ENCODE peak calls at places on chromosomes 1 and 21, in eight cellular contexts. U is AG09319, A is RWPE1, F is cardiac fibroblast, O is B cell, Z is endodermal cell, N is heart left ventricle, D is AG09309. C is an unnamed sample.

GRCh38 chr21:26842976-26843911 is 2.0 kb downstream of the ADAMTS1 start:
- DNase-seq in U (peak; percentile 90), A (peak; percentile 92), D (peak; percentile 86), O (no peak), F (peak; percentile 98), N (peak; percentile 93), Z (peak; percentile 92), C (no peak)

GRCh38 chr1:93489756-93490155 is 41.8 kb downstream of the FNBP1L start:
- DNase-seq in A (no peak), Z (no peak), F (peak; percentile 28), D (no peak), O (no peak), N (no peak), U (no peak), C (no peak)

GRCh38 chr21:33126569-33126968 is 56.6 kb downstream of the OLIG1 start:
- DNase-seq in O (no peak), N (no peak), A (no peak), Z (no peak), U (no peak), D (no peak), F (no peak), C (no peak)

GRCh38 chr21:29797155-29797554 is 142.6 kb downstream of the GRIK1 start:
- DNase-seq in Z (no peak), O (no peak), N (no peak), F (no peak), U (no peak), A (no peak), D (no peak), C (no peak)

GRCh38 chr1:106568161-106568560 is 488.3 kb upstream of the PRMT6 start:
- DNase-seq in D (no peak), F (no peak), N (no peak), A (no peak), Z (no peak), O (no peak), U (no peak), C (no peak)

GRCh38 chr1:219847215-219847855 is 81.0 kb downstream of the SLC30A10 start:
- DNase-seq in N (no peak), U (no peak), A (no peak), Z (no peak), O (no peak), D (no peak), F (no peak), C (no peak)

GRCh38 chr1:200359610-200360163 is 50.1 kb downstream of the ZNF281 start:
- DNase-seq in N (no peak), O (no peak), D (peak; percentile 57), U (no peak), Z (peak; percentile 40), A (no peak), F (peak; percentile 43), C (no peak)

GRCh38 chr1:205530116-205530515 is 25.6 kb downstream of the CDK18 start:
- DNase-seq in U (no peak), D (no peak), N (peak; percentile 46), A (no peak), Z (no peak), F (no peak), O (no peak), C (no peak)

GRCh38 chr1:244361764-244362473 is 89.8 kb downstream of the ADSS2 start:
- DNase-seq in D (no peak), A (no peak), Z (peak; percentile 74), U (peak; percentile 48), N (no peak), O (no peak), F (peak; percentile 72), C (no peak)

GRCh38 chr1:237327061-237327460 is 285.1 kb downstream of the RYR2 start:
- DNase-seq in A (no peak), D (no peak), O (no peak), U (no peak), F (no peak), N (no peak), Z (no peak), C (no peak)

GRCh38 chr1:17565551-17565971 is 26.1 kb downstream of the ARHGEF10L start:
- DNase-seq in U (no peak), O (no peak), F (no peak), D (no peak), N (no peak), Z (peak; percentile 86), A (no peak), C (no peak)

GRCh38 chr1:111756124-111756513 is 418 bp downstream of the DDX20 start:
- DNase-seq in Z (no peak), O (no peak), D (no peak), A (peak; percentile 30), F (no peak), U (no peak), N (no peak), C (no peak)

GRCh38 chr1:30893776-30894507 is 14.6 kb downstream of the SDC3 start:
- DNase-seq in O (no peak), F (no peak), A (no peak), N (no peak), Z (no peak), U (no peak), D (no peak), C (no peak)

GRCh38 chr1:39632491-39633417 is 6.7 kb downstream of the HEYL start:
- DNase-seq in N (peak; percentile 89), O (no peak), D (no peak), U (peak; percentile 14), A (no peak), Z (peak; percentile 93), F (peak; percentile 70), C (no peak)

GRCh38 chr21:34200288-34200905 is 127.0 kb downstream of the MRPS6 start:
- DNase-seq in D (no peak), U (no peak), O (no peak), F (peak; percentile 63), Z (no peak), A (no peak), N (no peak), C (no peak)

GRCh38 chr1:185886046-185886445 is 151.9 kb downstream of the HMCN1 start:
- DNase-seq in N (no peak), A (no peak), U (no peak), F (no peak), Z (no peak), D (no peak), O (no peak), C (no peak)

GRCh38 chr1:20640183-20640597 is 6.9 kb downstream of the PINK1 start:
- DNase-seq in Z (peak; percentile 85), A (peak; percentile 63), O (peak; percentile 66), F (peak; percentile 69), U (no peak), N (no peak), D (no peak), C (peak; percentile 80)

GRCh38 chr21:15964181-15964855 is 234.5 kb downstream of the USP25 start:
- DNase-seq in D (peak; percentile 8), F (no peak), Z (no peak), N (no peak), A (peak; percentile 3), O (no peak), U (no peak), C (no peak)

GRCh38 chr1:38152351-38153082 is 105.9 kb upstream of the POU3F1 start:
- DNase-seq in A (peak; percentile 23), N (no peak), D (no peak), U (no peak), O (no peak), Z (no peak), F (no peak), C (no peak)
- TF ChIP-seq CTCF in A (no peak), N (no peak), D (no peak), U (no peak), O (no peak), Z (peak; percentile 33), F (no peak), C (no peak)

DNA sequence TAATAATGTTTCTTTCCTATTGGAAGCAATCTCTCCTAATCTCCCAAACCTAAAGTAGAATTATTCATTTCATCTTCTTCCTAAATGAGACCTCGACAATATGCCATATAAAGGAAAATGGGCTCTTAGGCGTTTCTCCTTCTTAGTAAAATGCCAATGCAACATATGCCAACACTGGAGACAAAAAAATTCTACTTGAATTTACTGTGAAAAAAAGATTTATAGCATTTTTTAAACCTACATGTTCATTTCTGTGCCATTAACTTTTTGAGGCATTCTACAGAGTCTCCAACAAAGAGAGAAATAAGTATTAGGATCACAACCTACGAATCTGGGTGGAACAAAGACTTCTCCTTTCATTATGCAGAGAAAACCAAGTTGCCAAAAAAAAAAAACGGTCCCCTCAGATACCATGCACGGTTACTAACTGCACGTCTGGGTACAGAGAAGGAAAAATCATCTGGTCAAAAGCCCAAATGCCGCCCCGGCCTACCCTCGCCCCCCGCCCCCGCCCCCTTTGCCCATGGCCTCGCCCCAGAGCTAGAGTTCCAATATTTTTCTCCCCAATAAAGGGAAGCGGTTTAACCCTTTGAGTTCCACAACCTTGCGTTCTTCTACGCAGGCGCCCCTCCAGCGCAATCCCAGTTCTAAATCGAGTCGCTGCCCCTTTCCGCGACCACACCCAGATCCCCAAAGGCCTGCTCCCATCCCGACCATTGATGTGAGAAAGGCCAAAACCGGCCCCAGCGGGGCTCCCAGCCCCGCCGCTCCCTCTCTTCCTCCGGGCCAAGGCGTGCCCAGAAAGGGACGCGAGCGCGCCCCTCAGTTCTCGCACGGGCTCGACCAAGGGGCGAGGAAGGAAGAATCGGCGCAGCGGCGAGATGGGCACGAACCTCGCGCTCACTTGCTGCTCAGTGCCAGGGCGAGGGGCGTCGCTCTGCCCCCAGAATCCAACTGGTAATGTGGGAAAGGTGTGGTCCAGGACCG is 982 bp downstream of the WDR47 start:
- DNase-seq in Z (peak; percentile 71), A (peak; percentile 8), N (peak; percentile 68), D (no peak), O (no peak), F (peak; percentile 21), U (no peak), C (peak; percentile 54)
- TF ChIP-seq CTCF in Z (no peak), A (no peak), N (no peak), D (no peak), O (no peak), F (no peak), U (no peak), C (no peak)

GRCh38 chr1:14435368-14436023 is 163.0 kb upstream of the KAZN start:
- DNase-seq in A (no peak), Z (peak; percentile 88), F (no peak), D (no peak), O (no peak), U (no peak), N (no peak), C (peak; percentile 28)
- TF ChIP-seq CTCF in A (no peak), Z (peak; percentile 83), F (no peak), D (no peak), O (no peak), U (no peak), N (no peak), C (peak; percentile 18)

GRCh38 chr1:238950786-238951185 is 435.6 kb upstream of the CHRM3 start:
- DNase-seq in U (no peak), A (no peak), F (no peak), O (no peak), N (no peak), Z (no peak), D (no peak), C (peak; percentile 14)

GRCh38 chr1:238951809-238952208 is 434.6 kb upstream of the CHRM3 start:
- DNase-seq in O (no peak), Z (peak; percentile 52), D (peak; percentile 28), U (no peak), A (peak; percentile 19), F (peak; percentile 40), N (no peak), C (peak; percentile 14)

GRCh38 chr1:238954865-238955264 is 431.5 kb upstream of the CHRM3 start:
- DNase-seq in F (no peak), O (no peak), Z (no peak), N (no peak), D (no peak), A (peak; percentile 8), U (no peak), C (no peak)

GRCh38 chr1:238955934-238956333 is 430.4 kb upstream of the CHRM3 start:
- DNase-seq in F (no peak), A (no peak), D (no peak), Z (no peak), U (no peak), O (no peak), N (no peak), C (no peak)

GRCh38 chr1:238953448-238953847 is 432.9 kb upstream of the CHRM3 start:
- DNase-seq in D (no peak), A (no peak), U (no peak), O (no peak), Z (no peak), N (no peak), F (no peak), C (no peak)
- TF ChIP-seq CTCF in D (peak; percentile 17), A (no peak), U (no peak), O (no peak), Z (peak; percentile 58), N (no peak), F (peak; percentile 12), C (no peak)